ENCODE peak calls at places on chromosome 9, in ten cellular contexts. One of them, this sample, is unnamed.

GRCh38 chr9:76459691-76460635 is 981 bp downstream of the GCNT1 start:
- DNase-seq in suprapubic skin: no peak
- DNase-seq in OCI-LY7: peak
- DNase-seq in breast epithelium: no peak
- DNase-seq in RWPE1: peak
- DNase-seq in left lung: peak
- DNase-seq in cardiac muscle cell: peak
- DNase-seq in heart right ventricle: peak
- DNase-seq in lung: no peak
- DNase-seq in gastrocnemius medialis: no peak
- DNase-seq in this sample: peak

GRCh38 chr9:138099803-138100598 is 222.4 kb downstream of the CACNA1B start:
- DNase-seq in suprapubic skin: peak
- DNase-seq in OCI-LY7: no peak
- DNase-seq in breast epithelium: no peak
- DNase-seq in RWPE1: no peak
- DNase-seq in left lung: peak
- DNase-seq in cardiac muscle cell: no peak
- DNase-seq in heart right ventricle: no peak
- DNase-seq in lung: no peak
- DNase-seq in gastrocnemius medialis: no peak
- DNase-seq in this sample: peak

GRCh38 chr9:9747787-9748186 is 865.0 kb downstream of the PTPRD start:
- DNase-seq in suprapubic skin: no peak
- DNase-seq in OCI-LY7: no peak
- DNase-seq in breast epithelium: no peak
- DNase-seq in RWPE1: no peak
- DNase-seq in left lung: no peak
- DNase-seq in cardiac muscle cell: no peak
- DNase-seq in heart right ventricle: no peak
- DNase-seq in lung: no peak
- DNase-seq in gastrocnemius medialis: no peak
- DNase-seq in this sample: no peak

GRCh38 chr9:98360176-98360708 is 104.8 kb upstream of the TBC1D2 start:
- DNase-seq in suprapubic skin: no peak
- DNase-seq in OCI-LY7: no peak
- DNase-seq in breast epithelium: no peak
- DNase-seq in RWPE1: no peak
- DNase-seq in left lung: no peak
- DNase-seq in cardiac muscle cell: no peak
- DNase-seq in heart right ventricle: no peak
- DNase-seq in lung: peak
- DNase-seq in gastrocnemius medialis: no peak
- DNase-seq in this sample: no peak

GRCh38 chr9:22446950-22447606 is 454 bp downstream of the DMRTA1 start:
- DNase-seq in suprapubic skin: no peak
- DNase-seq in OCI-LY7: no peak
- DNase-seq in breast epithelium: no peak
- DNase-seq in RWPE1: peak
- DNase-seq in left lung: peak
- DNase-seq in cardiac muscle cell: peak
- DNase-seq in heart right ventricle: peak
- DNase-seq in lung: peak
- DNase-seq in gastrocnemius medialis: peak
- DNase-seq in this sample: peak

GRCh38 chr9:123168526-123168925 is 99.9 kb downstream of the STRBP start:
- DNase-seq in suprapubic skin: no peak
- DNase-seq in OCI-LY7: peak
- DNase-seq in breast epithelium: no peak
- DNase-seq in RWPE1: no peak
- DNase-seq in left lung: no peak
- DNase-seq in cardiac muscle cell: peak
- DNase-seq in heart right ventricle: no peak
- DNase-seq in lung: no peak
- DNase-seq in gastrocnemius medialis: no peak
- DNase-seq in this sample: no peak

GRCh38 chr9:71886015-71886414 is 25.0 kb downstream of the ABHD17B start:
- DNase-seq in suprapubic skin: no peak
- DNase-seq in OCI-LY7: no peak
- DNase-seq in breast epithelium: no peak
- DNase-seq in RWPE1: no peak
- DNase-seq in left lung: no peak
- DNase-seq in cardiac muscle cell: no peak
- DNase-seq in heart right ventricle: no peak
- DNase-seq in lung: no peak
- DNase-seq in gastrocnemius medialis: no peak
- DNase-seq in this sample: no peak

GRCh38 chr9:7320139-7320538 is 479.4 kb downstream of the DMAC1 start:
- DNase-seq in suprapubic skin: no peak
- DNase-seq in OCI-LY7: no peak
- DNase-seq in breast epithelium: no peak
- DNase-seq in RWPE1: peak
- DNase-seq in left lung: no peak
- DNase-seq in cardiac muscle cell: no peak
- DNase-seq in heart right ventricle: no peak
- DNase-seq in lung: no peak
- DNase-seq in gastrocnemius medialis: no peak
- DNase-seq in this sample: no peak

GRCh38 chr9:127871531-127871930 is 5.9 kb downstream of the AK1 start:
- DNase-seq in suprapubic skin: peak
- DNase-seq in OCI-LY7: no peak
- DNase-seq in breast epithelium: no peak
- DNase-seq in RWPE1: no peak
- DNase-seq in left lung: no peak
- DNase-seq in cardiac muscle cell: no peak
- DNase-seq in heart right ventricle: no peak
- DNase-seq in lung: no peak
- DNase-seq in gastrocnemius medialis: no peak
- DNase-seq in this sample: no peak

GRCh38 chr9:133169102-133169501 is 5.4 kb upstream of the GBGT1 start:
- DNase-seq in suprapubic skin: no peak
- DNase-seq in OCI-LY7: no peak
- DNase-seq in breast epithelium: no peak
- DNase-seq in RWPE1: no peak
- DNase-seq in left lung: no peak
- DNase-seq in cardiac muscle cell: no peak
- DNase-seq in heart right ventricle: no peak
- DNase-seq in lung: no peak
- DNase-seq in gastrocnemius medialis: no peak
- DNase-seq in this sample: no peak

GRCh38 chr9:83473488-83473971 is 64.7 kb downstream of the FRMD3 start:
- DNase-seq in suprapubic skin: no peak
- DNase-seq in OCI-LY7: no peak
- DNase-seq in breast epithelium: no peak
- DNase-seq in RWPE1: no peak
- DNase-seq in left lung: no peak
- DNase-seq in cardiac muscle cell: no peak
- DNase-seq in heart right ventricle: no peak
- DNase-seq in lung: no peak
- DNase-seq in gastrocnemius medialis: no peak
- DNase-seq in this sample: no peak

GRCh38 chr9:115770521-115770920 is 383.1 kb upstream of the PAPPA start:
- DNase-seq in suprapubic skin: no peak
- DNase-seq in OCI-LY7: no peak
- DNase-seq in breast epithelium: no peak
- DNase-seq in RWPE1: no peak
- DNase-seq in left lung: no peak
- DNase-seq in cardiac muscle cell: no peak
- DNase-seq in heart right ventricle: no peak
- DNase-seq in lung: no peak
- DNase-seq in gastrocnemius medialis: no peak
- DNase-seq in this sample: no peak

GRCh38 chr9:106953166-106953565 is 90.2 kb downstream of the ZNF462 start:
- DNase-seq in suprapubic skin: no peak
- DNase-seq in OCI-LY7: no peak
- DNase-seq in breast epithelium: no peak
- DNase-seq in RWPE1: peak
- DNase-seq in left lung: no peak
- DNase-seq in cardiac muscle cell: no peak
- DNase-seq in heart right ventricle: no peak
- DNase-seq in lung: no peak
- DNase-seq in gastrocnemius medialis: peak
- DNase-seq in this sample: no peak
- H3K27ac ChIP-seq in suprapubic skin: no peak
- H3K27ac ChIP-seq in OCI-LY7: no peak
- H3K27ac ChIP-seq in breast epithelium: no peak
- H3K27ac ChIP-seq in RWPE1: no peak
- H3K27ac ChIP-seq in left lung: no peak
- H3K27ac ChIP-seq in cardiac muscle cell: no peak
- H3K27ac ChIP-seq in heart right ventricle: no peak
- H3K27ac ChIP-seq in lung: no peak
- H3K27ac ChIP-seq in gastrocnemius medialis: peak
- H3K27ac ChIP-seq in this sample: no peak

DNA sequence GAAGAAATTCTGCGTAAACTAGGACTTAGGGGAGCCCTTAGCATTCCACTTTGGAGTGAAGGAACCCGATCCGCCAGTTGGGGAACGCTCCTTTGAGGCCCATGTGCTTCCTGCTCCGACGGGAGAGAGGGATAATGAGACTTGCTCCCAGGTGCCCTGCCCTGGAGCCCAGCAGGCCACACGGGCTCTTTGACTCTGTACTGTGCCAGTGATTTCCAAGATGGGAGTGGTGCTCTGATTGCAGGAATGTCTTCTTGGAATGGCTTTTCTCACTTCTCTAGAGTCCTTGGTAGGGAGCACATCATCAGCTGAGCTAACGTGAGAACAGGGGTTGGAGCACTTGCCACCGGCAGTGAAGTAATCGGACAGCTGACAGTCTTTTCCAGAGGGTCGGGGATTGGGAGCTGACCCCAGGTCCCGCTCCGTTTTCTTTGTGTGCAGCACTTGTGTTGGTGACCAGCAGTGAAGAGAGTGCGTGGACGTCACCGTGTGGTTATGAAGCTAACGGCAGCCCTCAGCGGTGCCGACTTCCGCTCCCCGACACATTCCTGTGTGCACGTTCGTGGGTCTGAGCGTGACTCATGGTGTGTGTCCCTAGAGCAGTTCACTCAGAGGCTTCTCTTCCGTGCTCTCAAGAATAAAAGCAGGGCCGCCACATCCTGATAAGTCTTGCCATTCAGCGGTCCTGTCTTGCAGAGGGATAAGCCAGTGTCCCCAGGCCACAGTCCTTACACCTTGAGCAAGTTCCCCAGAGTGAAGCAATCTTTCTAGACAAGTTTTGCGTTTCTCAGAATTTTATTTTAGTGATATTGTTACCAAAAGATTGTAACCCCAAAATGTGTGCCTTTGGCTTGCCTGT is 25.6 kb downstream of the ABL1 start:
- DNase-seq in suprapubic skin: peak
- DNase-seq in OCI-LY7: no peak
- DNase-seq in breast epithelium: no peak
- DNase-seq in RWPE1: peak
- DNase-seq in left lung: peak
- DNase-seq in cardiac muscle cell: peak
- DNase-seq in heart right ventricle: peak
- DNase-seq in lung: peak
- DNase-seq in gastrocnemius medialis: peak
- DNase-seq in this sample: peak
- TF ChIP-seq CTCF in suprapubic skin: no peak
- TF ChIP-seq CTCF in OCI-LY7: no peak
- TF ChIP-seq CTCF in breast epithelium: no peak
- TF ChIP-seq CTCF in RWPE1: peak
- TF ChIP-seq CTCF in left lung: no peak
- TF ChIP-seq CTCF in cardiac muscle cell: peak
- TF ChIP-seq CTCF in heart right ventricle: peak
- TF ChIP-seq CTCF in lung: no peak
- TF ChIP-seq CTCF in gastrocnemius medialis: no peak
- TF ChIP-seq CTCF in this sample: peak

GRCh38 chr9:87405677-87406544 is 91.8 kb upstream of the DAPK1 start:
- DNase-seq in suprapubic skin: peak
- DNase-seq in OCI-LY7: no peak
- DNase-seq in breast epithelium: no peak
- DNase-seq in RWPE1: no peak
- DNase-seq in left lung: no peak
- DNase-seq in cardiac muscle cell: no peak
- DNase-seq in heart right ventricle: no peak
- DNase-seq in lung: peak
- DNase-seq in gastrocnemius medialis: peak
- DNase-seq in this sample: no peak

GRCh38 chr9:87402537-87402936 is 95.1 kb upstream of the DAPK1 start:
- DNase-seq in suprapubic skin: no peak
- DNase-seq in OCI-LY7: no peak
- DNase-seq in breast epithelium: no peak
- DNase-seq in RWPE1: no peak
- DNase-seq in left lung: no peak
- DNase-seq in cardiac muscle cell: no peak
- DNase-seq in heart right ventricle: no peak
- DNase-seq in lung: no peak
- DNase-seq in gastrocnemius medialis: no peak
- DNase-seq in this sample: no peak

GRCh38 chr9:87401681-87402080 is 96.0 kb upstream of the DAPK1 start:
- DNase-seq in suprapubic skin: no peak
- DNase-seq in OCI-LY7: no peak
- DNase-seq in breast epithelium: no peak
- DNase-seq in RWPE1: no peak
- DNase-seq in left lung: no peak
- DNase-seq in cardiac muscle cell: no peak
- DNase-seq in heart right ventricle: no peak
- DNase-seq in lung: no peak
- DNase-seq in gastrocnemius medialis: no peak
- DNase-seq in this sample: no peak

DNA sequence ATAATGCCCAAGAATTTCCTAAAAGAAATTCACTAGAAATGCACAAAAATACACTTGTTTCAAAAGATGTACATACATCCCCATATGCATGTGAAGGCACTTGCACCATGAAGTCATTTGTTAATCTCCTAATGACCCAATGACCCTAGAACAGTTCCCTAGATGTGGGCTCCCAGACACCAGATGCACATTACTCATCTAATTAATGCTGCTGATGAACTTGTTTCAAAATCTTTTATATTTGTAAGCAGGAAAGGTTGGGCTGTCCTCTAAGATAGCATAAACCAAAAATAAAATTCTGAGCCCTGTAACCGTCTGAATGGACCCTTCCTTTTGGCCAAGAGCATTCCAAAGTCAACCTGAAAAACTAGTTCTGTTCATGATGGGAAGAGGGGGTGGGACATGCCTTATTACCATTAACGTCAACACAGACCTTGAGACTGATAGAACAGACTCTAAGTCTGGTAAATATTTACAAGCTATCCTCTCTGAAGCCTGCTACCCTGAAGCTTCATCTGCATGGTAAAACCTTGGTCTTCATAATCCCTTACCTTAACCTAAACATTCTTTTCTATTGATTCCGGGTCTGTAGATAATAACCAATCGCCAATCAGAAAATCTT is 91.0 kb upstream of the DAPK1 start:
- DNase-seq in suprapubic skin: no peak
- DNase-seq in OCI-LY7: no peak
- DNase-seq in breast epithelium: no peak
- DNase-seq in RWPE1: no peak
- DNase-seq in left lung: no peak
- DNase-seq in cardiac muscle cell: no peak
- DNase-seq in heart right ventricle: no peak
- DNase-seq in lung: no peak
- DNase-seq in gastrocnemius medialis: no peak
- DNase-seq in this sample: no peak
- H3K27ac ChIP-seq in suprapubic skin: no peak
- H3K27ac ChIP-seq in OCI-LY7: no peak
- H3K27ac ChIP-seq in breast epithelium: no peak
- H3K27ac ChIP-seq in RWPE1: no peak
- H3K27ac ChIP-seq in left lung: no peak
- H3K27ac ChIP-seq in cardiac muscle cell: no peak
- H3K27ac ChIP-seq in heart right ventricle: no peak
- H3K27ac ChIP-seq in lung: no peak
- H3K27ac ChIP-seq in gastrocnemius medialis: no peak
- H3K27ac ChIP-seq in this sample: no peak

GRCh38 chr9:27787941-27788340 is 214.7 kb upstream of the C9orf72 start:
- DNase-seq in suprapubic skin: no peak
- DNase-seq in OCI-LY7: no peak
- DNase-seq in breast epithelium: no peak
- DNase-seq in RWPE1: no peak
- DNase-seq in left lung: no peak
- DNase-seq in cardiac muscle cell: no peak
- DNase-seq in heart right ventricle: no peak
- DNase-seq in lung: no peak
- DNase-seq in gastrocnemius medialis: no peak
- DNase-seq in this sample: no peak
- TF ChIP-seq CTCF in suprapubic skin: no peak
- TF ChIP-seq CTCF in OCI-LY7: no peak
- TF ChIP-seq CTCF in breast epithelium: no peak
- TF ChIP-seq CTCF in RWPE1: no peak
- TF ChIP-seq CTCF in left lung: no peak
- TF ChIP-seq CTCF in cardiac muscle cell: peak
- TF ChIP-seq CTCF in heart right ventricle: no peak
- TF ChIP-seq CTCF in lung: no peak
- TF ChIP-seq CTCF in gastrocnemius medialis: no peak
- TF ChIP-seq CTCF in this sample: no peak